ENCODE peak calls at places on chromosomes 3 and 15, in seven cellular contexts. N, P, U, W, J, H and A are unnamed samples.

GRCh38 chr3:9793161-9793781 is 389 bp downstream of the ARPC4 start:
- DNase-seq in N (peak; percentile 36), P (peak; percentile 20), U (peak; percentile 63), W (peak; percentile 30), J (no peak), H (peak; percentile 56), A (no peak)

GRCh38 chr15:90829942-90830440 is 38.4 kb upstream of the FURIN start:
- DNase-seq in N (no peak), P (no peak), U (no peak), W (no peak), J (no peak), H (peak; percentile 34), A (no peak)

GRCh38 chr3:29285356-29286070 is 4.6 kb downstream of the RBMS3 start:
- DNase-seq in N (peak; percentile 7), P (no peak), U (no peak), W (no peak), J (no peak), H (peak; percentile 71), A (no peak)

GRCh38 chr15:44738340-44738984 is 2.1 kb downstream of the TRIM69 start:
- DNase-seq in N (peak; percentile 42), P (no peak), U (no peak), W (no peak), J (no peak), H (peak; percentile 66), A (no peak)

GRCh38 chr3:16897254-16897926 is 12.6 kb downstream of the PLCL2 start:
- DNase-seq in N (no peak), P (no peak), U (no peak), W (no peak), J (no peak), H (no peak), A (peak; percentile 68)

GRCh38 chr3:141410408-141410807 is 42.1 kb downstream of the ZBTB38 start:
- DNase-seq in N (no peak), P (peak; percentile 85), U (peak; percentile 84), W (no peak), J (no peak), H (no peak), A (peak; percentile 66)

GRCh38 chr3:66092175-66092990 is 53.7 kb upstream of the MAGI1 start:
- DNase-seq in N (no peak), P (no peak), U (no peak), W (no peak), J (no peak), H (no peak), A (no peak)

GRCh38 chr15:101028772-101029438 is 109.7 kb downstream of the LRRK1 start:
- DNase-seq in N (no peak), P (peak; percentile 2), U (no peak), W (no peak), J (no peak), H (no peak), A (no peak)

GRCh38 chr3:11591006-11591360 is 52.7 kb downstream of the VGLL4 start:
- DNase-seq in N (no peak), P (no peak), U (no peak), W (no peak), J (no peak), H (no peak), A (no peak)

GRCh38 chr15:78004919-78005634 is 72.4 kb downstream of the TBC1D2B start:
- DNase-seq in N (no peak), P (peak; percentile 85), U (peak; percentile 93), W (no peak), J (no peak), H (peak; percentile 74), A (no peak)

GRCh38 chr3:110066201-110066600 is 728.9 kb upstream of the DPPA4 start:
- DNase-seq in N (no peak), P (no peak), U (no peak), W (no peak), J (no peak), H (no peak), A (no peak)

GRCh38 chr3:16841906-16842709 is 42.6 kb upstream of the PLCL2 start:
- DNase-seq in N (peak; percentile 24), P (no peak), U (peak; percentile 65), W (peak; percentile 62), J (no peak), H (no peak), A (peak; percentile 87)

GRCh38 chr15:74722591-74722990 is 2.7 kb downstream of the CYP1A1 start:
- DNase-seq in N (no peak), P (no peak), U (no peak), W (no peak), J (no peak), H (no peak), A (no peak)

GRCh38 chr15:98923579-98923978 is 84.0 kb downstream of the PGPEP1L start:
- DNase-seq in N (no peak), P (no peak), U (no peak), W (no peak), J (no peak), H (no peak), A (no peak)

GRCh38 chr15:98581715-98582114 is 66.6 kb upstream of the IGF1R start:
- DNase-seq in N (peak; percentile 7), P (no peak), U (no peak), W (no peak), J (no peak), H (no peak), A (no peak)

DNA sequence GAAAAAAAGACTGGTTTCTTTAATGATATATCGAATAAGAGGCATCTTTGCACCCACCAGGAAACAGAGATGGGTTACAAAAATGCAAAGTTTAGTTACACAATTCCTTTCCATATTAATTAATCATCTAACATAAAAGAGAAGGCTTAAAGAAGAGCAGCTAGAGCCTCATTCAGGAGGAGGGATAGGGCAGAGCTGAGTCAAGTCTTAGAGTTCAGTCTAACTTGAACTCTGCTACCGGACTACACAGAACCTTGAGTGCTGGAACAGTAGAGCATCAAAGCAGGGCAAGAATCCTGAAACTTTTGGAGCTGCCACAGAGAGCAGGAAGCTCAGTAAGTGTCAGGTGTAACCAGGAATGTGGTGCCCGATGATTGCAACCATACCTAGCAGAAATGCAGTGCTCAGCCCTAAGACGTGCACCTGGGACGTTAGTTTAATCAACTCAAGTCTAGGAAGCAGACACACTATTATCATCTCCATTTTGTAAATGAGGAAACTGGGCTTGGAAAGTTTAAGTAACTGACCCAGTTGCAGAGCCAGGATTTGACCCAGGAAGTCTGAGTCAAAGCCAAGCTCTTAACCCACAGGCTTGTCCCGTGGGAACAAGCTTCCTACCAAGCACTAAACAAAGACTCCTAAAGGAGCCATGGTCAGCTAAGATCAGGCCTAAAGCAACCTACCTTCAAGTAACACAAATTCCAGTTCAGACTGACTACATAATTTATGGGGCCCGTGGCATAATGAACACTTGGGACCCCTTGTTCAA is 187.4 kb downstream of the FOXP1 start:
- DNase-seq in N (no peak), P (no peak), U (no peak), W (no peak), J (no peak), H (peak; percentile 83), A (no peak)
- H3K4me1 ChIP-seq in N (peaks cover 20% of the 10 kb centered on the region), P (peaks cover 7% of the 10 kb centered on the region), U (peaks cover 17% of the 10 kb centered on the region), W (peaks cover 29% of the 10 kb centered on the region), J (peaks cover 3% of the 10 kb centered on the region), H (peaks cover 27% of the 10 kb centered on the region), A (peaks cover 6% of the 10 kb centered on the region)

GRCh38 chr15:48425051-48425450 is 93.8 kb downstream of the DUT start:
- DNase-seq in N (no peak), P (no peak), U (no peak), W (no peak), J (no peak), H (no peak), A (no peak)

GRCh38 chr15:48426047-48426446 is 94.8 kb downstream of the DUT start:
- DNase-seq in N (no peak), P (no peak), U (no peak), W (no peak), J (no peak), H (no peak), A (no peak)

GRCh38 chr15:48427960-48428547 is 96.8 kb downstream of the DUT start:
- DNase-seq in N (no peak), P (no peak), U (no peak), W (no peak), J (no peak), H (no peak), A (no peak)

GRCh38 chr15:48426941-48427340 is 95.7 kb downstream of the DUT start:
- DNase-seq in N (no peak), P (no peak), U (no peak), W (no peak), J (no peak), H (no peak), A (no peak)

GRCh38 chr15:48427479-48427878 is 96.2 kb downstream of the DUT start:
- DNase-seq in N (no peak), P (no peak), U (no peak), W (no peak), J (no peak), H (no peak), A (no peak)
- H3K4me3 ChIP-seq in N (no peak overlapping the region), P (no peak overlapping the region), U (no peak overlapping the region), W (no peak overlapping the region), J (no peak overlapping the region), H (no peak overlapping the region), A (no peak overlapping the region)

GRCh38 chr3:46958469-46959168 is 17.9 kb downstream of the CCDC12 start:
- DNase-seq in N (no peak), P (no peak), U (no peak), W (no peak), J (no peak), H (no peak), A (no peak)

GRCh38 chr3:46959169-46959515 is 17.4 kb downstream of the CCDC12 start:
- DNase-seq in N (no peak), P (no peak), U (no peak), W (no peak), J (no peak), H (no peak), A (no peak)

GRCh38 chr3:46962427-46962826 is 14.1 kb downstream of the CCDC12 start:
- DNase-seq in N (no peak), P (no peak), U (no peak), W (no peak), J (no peak), H (no peak), A (no peak)

GRCh38 chr3:46960801-46961200 is 15.7 kb downstream of the CCDC12 start:
- DNase-seq in N (no peak), P (no peak), U (no peak), W (no peak), J (no peak), H (no peak), A (peak; percentile 7)

GRCh38 chr3:46960081-46960701 is 16.4 kb downstream of the CCDC12 start:
- DNase-seq in N (no peak), P (no peak), U (no peak), W (no peak), J (no peak), H (peak; percentile 92), A (no peak)
- H3K4me1 ChIP-seq in N (peaks cover 38% of the 10 kb centered on the region), P (peaks cover 63% of the 10 kb centered on the region), U (peaks cover 56% of the 10 kb centered on the region), W (peaks cover 44% of the 10 kb centered on the region), J (peaks cover 31% of the 10 kb centered on the region), H (peaks cover 33% of the 10 kb centered on the region), A (peaks cover 30% of the 10 kb centered on the region)

GRCh38 chr3:44974406-44974805 is 1.6 kb downstream of the ZDHHC3 start:
- DNase-seq in N (no peak), P (no peak), U (no peak), W (no peak), J (no peak), H (no peak), A (no peak)
- H3K4me3 ChIP-seq in N (peak overlapping the region; percentile 93), P (no peak overlapping the region), U (peak overlapping the region; percentile 96), W (peak overlapping the region; percentile 98), J (peak overlapping the region; percentile 92), H (no peak overlapping the region), A (peak overlapping the region; percentile 97)